ENCODE peak calls at places on chromosome 15, in seven cellular contexts. C is kidney glomerular epithelial cell, V is cardiac septum, X is activated T-helper 1 cell treated with Interleukin-2 at 50 U/mL for 16 hours, E is NCI-H510A treated with DMSO at 0.1 percent for 48 hours, A is M059J, R is NCI-H1092. J is an unnamed sample.

GRCh38 chr15:89121414-89121813 is 33.2 kb downstream of the ABHD2 start:
- DNase-seq in C (no peak), V (no peak), X (no peak), E (peak), A (no peak), R (no peak), J (no peak)

GRCh38 chr15:58742424-58743160 is 6.9 kb downstream of the ADAM10 start:
- DNase-seq in C (peak), V (no peak), X (no peak), E (no peak), A (no peak), R (no peak), J (no peak)

GRCh38 chr15:77650285-77650684 is 17.6 kb upstream of the LINGO1 start:
- DNase-seq in C (no peak), V (no peak), X (no peak), E (no peak), A (no peak), R (no peak), J (no peak)

GRCh38 chr15:38627684-38628277 is 63.2 kb upstream of the RASGRP1 start:
- DNase-seq in C (no peak), V (no peak), X (no peak), E (no peak), A (no peak), R (no peak), J (no peak)

GRCh38 chr15:70910958-70911357 is 18.3 kb downstream of the LRRC49 start:
- DNase-seq in C (no peak), V (no peak), X (no peak), E (no peak), A (no peak), R (no peak), J (no peak)

GRCh38 chr15:47504624-47505256 is 212.6 kb upstream of the SEMA6D start:
- DNase-seq in C (no peak), V (no peak), X (no peak), E (no peak), A (no peak), R (no peak), J (no peak)

GRCh38 chr15:65869954-65870871 is 922 bp downstream of the RAB11A start:
- DNase-seq in C (peak), V (peak), X (no peak), E (peak), A (peak), R (no peak), J (no peak)

GRCh38 chr15:71921191-71921590 is 110.8 kb downstream of the NR2E3 start:
- DNase-seq in C (no peak), V (no peak), X (no peak), E (no peak), A (no peak), R (no peak), J (no peak)

GRCh38 chr15:85142324-85142723 is 160.7 kb downstream of the PDE8A start:
- DNase-seq in C (peak), V (no peak), X (no peak), E (no peak), A (peak), R (no peak), J (no peak)

GRCh38 chr15:74726774-74727164 is 1.4 kb upstream of the CYP1A1 start:
- DNase-seq in C (no peak), V (no peak), X (peak), E (no peak), A (no peak), R (no peak), J (no peak)

GRCh38 chr15:91311986-91312385 is 211.9 kb downstream of the SV2B start:
- DNase-seq in C (no peak), V (no peak), X (no peak), E (no peak), A (no peak), R (no peak), J (no peak)

GRCh38 chr15:36589971-36590370 is 10.5 kb downstream of the CDIN1 start:
- DNase-seq in C (no peak), V (no peak), X (no peak), E (no peak), A (peak), R (no peak), J (no peak)

GRCh38 chr15:26260517-26261133 is 397.5 kb upstream of the ATP10A start:
- DNase-seq in C (no peak), V (no peak), X (no peak), E (peak), A (peak), R (peak), J (no peak)

GRCh38 chr15:89179966-89180875 is 41.2 kb downstream of the RLBP1 start:
- DNase-seq in C (no peak), V (peak), X (no peak), E (no peak), A (peak), R (no peak), J (no peak)

GRCh38 chr15:25674948-25675347 is 188.2 kb downstream of the ATP10A start:
- DNase-seq in C (no peak), V (no peak), X (no peak), E (no peak), A (no peak), R (no peak), J (no peak)

GRCh38 chr15:77659350-77660321 is 26.9 kb upstream of the LINGO1 start:
- DNase-seq in C (peak), V (no peak), X (no peak), E (peak), A (peak), R (no peak), J (no peak)

GRCh38 chr15:80607288-80607980 is 87.7 kb upstream of the ABHD17C start:
- DNase-seq in C (no peak), V (no peak), X (no peak), E (no peak), A (no peak), R (no peak), J (no peak)

GRCh38 chr15:32838820-32839219 is 121.0 kb downstream of the GREM1 start:
- DNase-seq in C (no peak), V (no peak), X (no peak), E (peak), A (peak), R (peak), J (peak)

GRCh38 chr15:70833897-70834765 is 19.8 kb downstream of the LARP6 start:
- DNase-seq in C (peak), V (no peak), X (no peak), E (peak), A (peak), R (no peak), J (no peak)

GRCh38 chr15:74253276-74253921 is 17.3 kb downstream of the CCDC33 start:
- DNase-seq in C (no peak), V (no peak), X (no peak), E (peak), A (no peak), R (no peak), J (no peak)

GRCh38 chr15:68791431-68792283 is 29.0 kb downstream of the ANP32A start:
- DNase-seq in C (no peak), V (no peak), X (peak), E (no peak), A (no peak), R (no peak), J (no peak)

GRCh38 chr15:88623632-88624031 is 2.5 kb downstream of the AEN start:
- DNase-seq in C (no peak), V (no peak), X (no peak), E (no peak), A (no peak), R (no peak), J (no peak)

GRCh38 chr15:66943456-66944095 is 121.8 kb upstream of the SMAD3 start:
- DNase-seq in C (no peak), V (no peak), X (no peak), E (peak), A (no peak), R (peak), J (peak)

GRCh38 chr15:81880314-81880713 is 165.5 kb downstream of the MEX3B start:
- DNase-seq in C (no peak), V (no peak), X (no peak), E (no peak), A (no peak), R (no peak), J (no peak)

GRCh38 chr15:96322401-96323249 is 7.9 kb upstream of the NR2F2 start:
- DNase-seq in C (no peak), V (no peak), X (no peak), E (no peak), A (no peak), R (no peak), J (no peak)

GRCh38 chr15:90659481-90659880 is 57.7 kb upstream of the BLM start:
- DNase-seq in C (no peak), V (no peak), X (no peak), E (no peak), A (no peak), R (no peak), J (no peak)

GRCh38 chr15:34365073-34365825 is 1.7 kb downstream of the LPCAT4 start:
- DNase-seq in C (no peak), V (no peak), X (no peak), E (no peak), A (no peak), R (no peak), J (no peak)

GRCh38 chr15:60568301-60568742 is 89.4 kb upstream of the ICE2 start:
- DNase-seq in C (no peak), V (no peak), X (no peak), E (no peak), A (no peak), R (no peak), J (no peak)

GRCh38 chr15:40951764-40952163 is 1.5 kb upstream of the CHAC1 start:
- DNase-seq in C (no peak), V (no peak), X (no peak), E (no peak), A (no peak), R (no peak), J (no peak)

GRCh38 chr15:74838746-74839525 is 4.0 kb downstream of the ULK3 start:
- DNase-seq in C (no peak), V (no peak), X (no peak), E (no peak), A (no peak), R (no peak), J (no peak)

GRCh38 chr15:48370460-48370859 is 39.2 kb downstream of the DUT start:
- DNase-seq in C (no peak), V (no peak), X (no peak), E (no peak), A (peak), R (no peak), J (no peak)

GRCh38 chr15:30929064-30929669 is 25.5 kb downstream of the FAN1 start:
- DNase-seq in C (no peak), V (no peak), X (no peak), E (peak), A (peak), R (peak), J (no peak)

GRCh38 chr15:39685999-39686613 is 96.5 kb downstream of the FSIP1 start:
- DNase-seq in C (peak), V (no peak), X (no peak), E (peak), A (peak), R (peak), J (no peak)

GRCh38 chr15:48102167-48102566 is 18.6 kb upstream of the SLC24A5 start:
- DNase-seq in C (peak), V (no peak), X (no peak), E (no peak), A (no peak), R (no peak), J (no peak)

GRCh38 chr15:50135123-50135541 is 16.1 kb upstream of the ATP8B4 start:
- DNase-seq in C (peak), V (no peak), X (no peak), E (no peak), A (peak), R (no peak), J (no peak)

J was measured in dorsolateral prefrontal cortex.